ENCODE peak calls at places on chromosomes 7 and 10, in four cellular contexts. W is endothelial cell of umbilical vein, S is heart left ventricle, U is transverse colon. N is an unnamed sample. For H3K4me1, the result is how much of the 10 kb centered on the place peaks cover.

GRCh38 chr7:30093351-30094019 is 41.3 kb upstream of the MTURN start:
- DNase-seq in W (no peak), S (no peak), U (no peak), N (no peak)

GRCh38 chr10:44385726-44386438 is 985 bp upstream of the CXCL12 start:
- DNase-seq in U (no peak), S (peak), W (no peak), N (peak)

GRCh38 chr10:52706347-52707070 is 66.1 kb downstream of the MBL2 start:
- DNase-seq in S (no peak), U (no peak), W (no peak), N (no peak)

GRCh38 chr7:39825391-39825790 is 124.7 kb upstream of the CDK13 start:
- DNase-seq in U (no peak), S (no peak), W (no peak), N (no peak)

GRCh38 chr7:77538186-77538907 is 1.3 kb downstream of the PTPN12 start:
- DNase-seq in U (peak), S (peak), W (peak), N (peak)

GRCh38 chr10:112754001-112754411 is 196.0 kb upstream of the TCF7L2 start:
- DNase-seq in W (peak), S (no peak), U (no peak), N (no peak)

GRCh38 chr10:6659451-6659850 is 79.4 kb upstream of the PRKCQ start:
- DNase-seq in U (no peak), W (no peak), S (no peak), N (no peak)

GRCh38 chr7:81725496-81726117 is 44.2 kb downstream of the HGF start:
- DNase-seq in U (no peak), W (no peak), S (no peak), N (no peak)

GRCh38 chr10:9302142-9302746 is 1247.8 kb downstream of the GATA3 start:
- DNase-seq in U (no peak), W (peak), S (no peak), N (no peak)

GRCh38 chr10:91778485-91778884 is 19.7 kb upstream of the TNKS2 start:
- DNase-seq in U (no peak), S (no peak), W (no peak), N (no peak)

GRCh38 chr7:64602518-64602917 is 39.6 kb upstream of the ZNF680 start:
- DNase-seq in W (no peak), S (no peak), U (no peak), N (no peak)

GRCh38 chr10:6114299-6114698 is 25.5 kb downstream of the RBM17 start:
- DNase-seq in W (no peak), S (no peak), U (no peak), N (no peak)

GRCh38 chr7:92025260-92025659 is 84.6 kb downstream of the AKAP9 start:
- DNase-seq in W (peak), U (no peak), S (no peak), N (no peak)

GRCh38 chr10:128005858-128006257 is 99.0 kb downstream of the PTPRE start:
- DNase-seq in S (no peak), U (no peak), W (no peak), N (no peak)

GRCh38 chr7:148699772-148700629 is 1.3 kb downstream of the CUL1 start:
- DNase-seq in S (no peak), U (no peak), W (peak), N (no peak)

GRCh38 chr10:21924511-21924910 is 79.0 kb downstream of the DNAJC1 start:
- DNase-seq in W (no peak), U (no peak), S (no peak), N (no peak)

GRCh38 chr7:216360-217300 is 24.3 kb downstream of the FAM20C start:
- DNase-seq in W (no peak), S (no peak), U (no peak), N (no peak)

GRCh38 chr10:117074621-117075020 is 63.4 kb downstream of the VAX1 start:
- DNase-seq in S (no peak), U (peak), W (no peak), N (no peak)

GRCh38 chr10:61844116-61844515 is 57.4 kb upstream of the ARID5B start:
- DNase-seq in S (no peak), U (no peak), W (no peak), N (no peak)

GRCh38 chr10:97584060-97584797 is at the start of gene HOGA1:
- DNase-seq in U (no peak), W (peak), S (peak), N (peak)

GRCh38 chr10:4947635-4948596 is 15.3 kb upstream of the AKR1C1 start:
- DNase-seq in U (no peak), S (peak), W (peak), N (peak)

GRCh38 chr10:9253121-9253520 is 1198.6 kb downstream of the GATA3 start:
- DNase-seq in W (peak), S (no peak), U (no peak), N (no peak)

GRCh38 chr7:26910221-26910620 is 45.8 kb upstream of the SKAP2 start:
- DNase-seq in W (peak), S (peak), U (peak), N (no peak)

GRCh38 chr7:137992738-137993394 is 9.0 kb downstream of the CREB3L2 start:
- DNase-seq in W (peak), U (peak), S (peak), N (peak)

GRCh38 chr7:95630702-95631458 is 34.6 kb upstream of the PDK4 start:
- DNase-seq in W (no peak), S (no peak), U (no peak), N (no peak)

GRCh38 chr10:131178956-131179355 is 132.6 kb downstream of the TCERG1L start:
- DNase-seq in W (no peak), U (no peak), S (no peak), N (peak)

GRCh38 chr7:77415474-77415821 is 701 bp downstream of the GSAP start:
- DNase-seq in U (peak), W (no peak), S (peak), N (peak)

GRCh38 chr7:29853775-29854174 is 47.5 kb downstream of the WIPF3 start:
- DNase-seq in U (no peak), W (no peak), S (no peak), N (no peak)

GRCh38 chr7:1705856-1706255 is 35.8 kb downstream of the ELFN1 start:
- DNase-seq in U (no peak), W (no peak), S (peak), N (no peak)

GRCh38 chr7:100130608-100131453 is 4.1 kb downstream of the MBLAC1 start:
- DNase-seq in U (peak), W (peak), S (peak), N (peak)

GRCh38 chr10:120945801-120946302 is 94.7 kb downstream of the WDR11 start:
- DNase-seq in U (peak), S (no peak), W (no peak), N (peak)

GRCh38 chr10:95818663-95819062 is 62.7 kb downstream of the ENTPD1 start:
- DNase-seq in S (no peak), U (no peak), W (peak), N (no peak)

GRCh38 chr7:33832326-33832725 is 73.0 kb upstream of the BMPER start:
- DNase-seq in U (no peak), S (no peak), W (no peak), N (no peak)

GRCh38 chr10:75097666-75098285 is 13.7 kb upstream of the SAMD8 start:
- DNase-seq in W (no peak), U (no peak), S (no peak), N (no peak)
- TF ChIP-seq CTCF in W (peak), U (no peak), S (peak), N (no peak)

GRCh38 chr7:47377741-47378140 is 204.2 kb downstream of the TNS3 start:
- DNase-seq in U (peak), S (no peak), W (no peak), N (no peak)
- H3K4me1 ChIP-seq in U (under half), S (half or more), W (under half), N (half or more)

GRCh38 chr7:116582806-116583444 is 58.1 kb downstream of the CAV1 start:
- DNase-seq in U (no peak), S (peak), W (peak), N (no peak)

GRCh38 chr7:116579835-116580234 is 55.0 kb downstream of the CAV1 start:
- DNase-seq in W (no peak), U (no peak), S (no peak), N (peak)

GRCh38 chr7:116584721-116585120 is 59.9 kb downstream of the CAV1 start:
- DNase-seq in W (no peak), S (no peak), U (no peak), N (no peak)

GRCh38 chr7:116583653-116584052 is 58.8 kb downstream of the CAV1 start:
- DNase-seq in U (no peak), W (no peak), S (no peak), N (no peak)

GRCh38 chr7:116582164-116582732 is 57.4 kb downstream of the CAV1 start:
- DNase-seq in U (no peak), S (peak), W (peak), N (no peak)
- TF ChIP-seq CTCF in U (no peak), S (peak), W (peak), N (no peak)

GRCh38 chr7:6279341-6279740 is 6.9 kb upstream of the CYTH3 start:
- DNase-seq in U (no peak), S (no peak), W (no peak), N (no peak)

GRCh38 chr7:6278749-6279310 is 6.4 kb upstream of the CYTH3 start:
- DNase-seq in W (no peak), S (no peak), U (no peak), N (no peak)

GRCh38 chr7:6277476-6277875 is 5.1 kb upstream of the CYTH3 start:
- DNase-seq in S (no peak), U (no peak), W (no peak), N (no peak)

GRCh38 chr7:6276911-6277408 is 4.5 kb upstream of the CYTH3 start:
- DNase-seq in S (no peak), W (no peak), U (no peak), N (no peak)

GRCh38 chr7:6279937-6280336 is 7.5 kb upstream of the CYTH3 start:
- DNase-seq in W (no peak), U (no peak), S (no peak), N (no peak)
- H3K4me1 ChIP-seq in W (under half), U (under half), S (under half), N (under half)

GRCh38 chr10:586716-587115 is 102.8 kb downstream of the DIP2C start:
- DNase-seq in S (no peak), U (no peak), W (no peak), N (no peak)

GRCh38 chr10:590721-591120 is 98.7 kb downstream of the DIP2C start:
- DNase-seq in U (no peak), W (no peak), S (no peak), N (no peak)

GRCh38 chr10:586151-586550 is 103.3 kb downstream of the DIP2C start:
- DNase-seq in S (no peak), W (no peak), U (no peak), N (no peak)

GRCh38 chr10:589961-590680 is 99.3 kb downstream of the DIP2C start:
- DNase-seq in U (no peak), W (no peak), S (no peak), N (no peak)

DNA sequence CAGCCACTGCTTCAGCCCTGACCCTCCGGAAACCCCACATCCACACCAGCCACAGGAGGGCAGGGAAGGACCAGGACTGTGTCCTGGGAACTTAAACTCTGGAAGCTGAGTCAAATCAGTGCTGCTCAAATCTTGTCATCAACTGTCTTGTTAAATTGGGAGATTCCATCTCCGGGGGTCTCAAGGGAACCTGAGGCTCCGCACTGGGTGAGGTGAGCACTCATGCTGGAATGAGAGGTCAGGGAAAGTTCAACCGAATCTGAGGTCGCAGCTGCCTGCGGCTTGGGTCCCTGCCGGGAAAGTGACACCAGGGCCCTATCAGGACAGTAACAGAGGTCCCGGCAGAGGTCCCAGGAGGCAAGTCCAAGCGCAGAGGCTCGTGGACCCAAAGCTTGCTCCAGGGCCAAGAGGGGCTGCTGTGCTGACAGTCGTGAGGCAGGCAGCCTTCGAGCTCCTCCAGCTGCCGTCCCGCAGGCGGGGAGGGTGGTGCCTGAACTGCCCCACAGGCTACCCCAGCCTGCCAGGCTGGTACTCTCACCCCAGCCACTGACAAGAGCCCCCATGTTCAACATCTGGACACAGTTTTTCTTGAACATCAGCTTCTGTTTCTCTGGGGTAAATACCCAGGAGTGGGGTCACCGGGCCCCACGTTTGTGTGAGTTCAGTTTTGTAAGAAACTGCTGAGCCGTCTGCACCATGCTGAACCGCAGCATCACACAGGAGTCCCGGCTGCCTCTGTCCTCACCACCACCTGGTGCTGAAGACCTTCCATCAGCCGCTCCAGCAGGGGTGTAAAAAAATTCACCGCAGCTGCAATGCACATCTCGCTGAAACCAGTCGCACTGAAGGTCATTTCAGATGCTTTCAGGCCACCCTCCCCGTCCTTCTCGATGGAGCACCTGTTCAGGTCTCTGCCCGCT is 101.0 kb downstream of the DIP2C start:
- DNase-seq in W (no peak), U (no peak), S (peak), N (no peak)
- TF ChIP-seq CTCF in W (no peak), U (no peak), S (peak), N (no peak)

DNA sequence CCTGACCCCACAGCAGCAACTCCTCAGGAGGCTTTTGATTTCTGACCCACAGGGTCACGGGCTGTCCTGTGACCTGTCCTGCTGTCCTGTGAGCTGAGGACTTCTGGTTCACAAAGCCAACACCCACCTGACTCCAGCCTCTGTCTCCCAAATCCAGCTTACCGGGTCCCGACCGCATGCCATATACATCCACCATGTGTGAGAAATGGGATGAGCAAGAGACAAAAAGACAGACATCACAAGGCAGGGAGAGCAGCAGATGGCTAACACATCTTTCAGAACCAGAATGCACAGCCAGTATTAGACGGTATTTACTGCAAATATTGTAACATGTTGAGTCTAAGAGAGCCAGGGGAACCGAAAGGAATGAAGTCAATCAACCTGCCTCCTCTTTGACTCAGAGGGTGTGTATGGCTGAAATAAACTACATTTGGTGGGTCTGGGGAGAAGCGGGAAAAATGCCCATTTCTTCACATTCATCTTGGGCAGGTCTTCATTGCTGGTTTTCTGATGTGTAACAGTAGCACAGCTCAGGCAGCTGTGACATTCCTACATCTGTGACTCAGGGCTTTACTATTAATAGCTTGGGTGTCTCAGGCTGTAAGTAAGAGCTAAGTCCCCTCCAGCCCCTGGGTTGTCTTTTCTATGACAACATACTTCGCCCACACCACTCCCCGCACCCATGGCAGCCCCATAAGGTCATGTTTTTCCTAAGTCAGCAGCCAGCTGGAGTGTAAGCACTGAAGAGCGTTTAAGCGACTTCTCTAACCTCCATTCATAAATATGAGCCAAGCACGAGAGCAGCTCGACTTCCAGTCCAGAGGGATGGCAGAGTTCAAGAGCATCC is 25.0 kb downstream of the ABLIM1 start:
- DNase-seq in W (peak), U (no peak), S (peak), N (peak)
- H3K4me1 ChIP-seq in W (under half), U (under half), S (under half), N (under half)